ENCODE peak calls at places on chromosomes 1 and 21, in five cellular contexts. One of them, this sample, is unnamed.

GRCh38 chr1:53292690-53293089 is 35.2 kb downstream of the LRP8 start:
- DNase-seq in HEK293T: no peak
- DNase-seq in SJSA1: no peak
- DNase-seq in CD8-positive, alpha-beta memory T cell: no peak
- DNase-seq in AG04449: no peak
- DNase-seq in this sample: no peak

GRCh38 chr1:6275826-6276764 is 15.2 kb upstream of the GPR153 start:
- DNase-seq in HEK293T: no peak
- DNase-seq in SJSA1: no peak
- DNase-seq in CD8-positive, alpha-beta memory T cell: no peak
- DNase-seq in AG04449: peak
- DNase-seq in this sample: peak

GRCh38 chr1:177897601-177898376 is 72.1 kb downstream of the SEC16B start:
- DNase-seq in HEK293T: no peak
- DNase-seq in SJSA1: no peak
- DNase-seq in CD8-positive, alpha-beta memory T cell: no peak
- DNase-seq in AG04449: no peak
- DNase-seq in this sample: no peak

GRCh38 chr1:246785536-246786111 is 61.4 kb downstream of the SCCPDH start:
- DNase-seq in HEK293T: peak
- DNase-seq in SJSA1: no peak
- DNase-seq in CD8-positive, alpha-beta memory T cell: no peak
- DNase-seq in AG04449: no peak
- DNase-seq in this sample: no peak

GRCh38 chr1:116521186-116521585 is 49.6 kb downstream of the CD58 start:
- DNase-seq in HEK293T: no peak
- DNase-seq in SJSA1: peak
- DNase-seq in CD8-positive, alpha-beta memory T cell: no peak
- DNase-seq in AG04449: no peak
- DNase-seq in this sample: no peak

GRCh38 chr1:61790837-61791236 is 48.6 kb downstream of the PATJ start:
- DNase-seq in HEK293T: no peak
- DNase-seq in SJSA1: no peak
- DNase-seq in CD8-positive, alpha-beta memory T cell: no peak
- DNase-seq in AG04449: no peak
- DNase-seq in this sample: no peak

GRCh38 chr1:211825990-211826389 is 4.6 kb downstream of the LPGAT1 start:
- DNase-seq in HEK293T: no peak
- DNase-seq in SJSA1: peak
- DNase-seq in CD8-positive, alpha-beta memory T cell: no peak
- DNase-seq in AG04449: peak
- DNase-seq in this sample: no peak

GRCh38 chr1:67534627-67535065 is 104.4 kb upstream of the SERBP1 start:
- DNase-seq in HEK293T: no peak
- DNase-seq in SJSA1: peak
- DNase-seq in CD8-positive, alpha-beta memory T cell: no peak
- DNase-seq in AG04449: no peak
- DNase-seq in this sample: peak

GRCh38 chr1:84442256-84442655 is 36.8 kb upstream of the RPF1 start:
- DNase-seq in HEK293T: peak
- DNase-seq in SJSA1: peak
- DNase-seq in CD8-positive, alpha-beta memory T cell: peak
- DNase-seq in AG04449: peak
- DNase-seq in this sample: peak

GRCh38 chr1:85275701-85276289 is 637 bp downstream of the BCL10 start:
- DNase-seq in HEK293T: no peak
- DNase-seq in SJSA1: no peak
- DNase-seq in CD8-positive, alpha-beta memory T cell: peak
- DNase-seq in AG04449: no peak
- DNase-seq in this sample: no peak

GRCh38 chr1:32907435-32907834 is 6.2 kb upstream of the TMEM54 start:
- DNase-seq in HEK293T: no peak
- DNase-seq in SJSA1: no peak
- DNase-seq in CD8-positive, alpha-beta memory T cell: no peak
- DNase-seq in AG04449: no peak
- DNase-seq in this sample: no peak

GRCh38 chr1:24052119-24052695 is 59.7 kb downstream of the MYOM3 start:
- DNase-seq in HEK293T: no peak
- DNase-seq in SJSA1: no peak
- DNase-seq in CD8-positive, alpha-beta memory T cell: no peak
- DNase-seq in AG04449: peak
- DNase-seq in this sample: no peak

GRCh38 chr1:190436615-190437014 is 41.0 kb downstream of the BRINP3 start:
- DNase-seq in HEK293T: no peak
- DNase-seq in SJSA1: no peak
- DNase-seq in CD8-positive, alpha-beta memory T cell: no peak
- DNase-seq in AG04449: no peak
- DNase-seq in this sample: no peak

GRCh38 chr21:40850071-40850470 is 3.1 kb upstream of the DSCAM start:
- DNase-seq in HEK293T: no peak
- DNase-seq in SJSA1: no peak
- DNase-seq in CD8-positive, alpha-beta memory T cell: no peak
- DNase-seq in AG04449: no peak
- DNase-seq in this sample: no peak

GRCh38 chr1:18951818-18952391 is 4.6 kb downstream of the IFFO2 start:
- DNase-seq in HEK293T: no peak
- DNase-seq in SJSA1: peak
- DNase-seq in CD8-positive, alpha-beta memory T cell: peak
- DNase-seq in AG04449: no peak
- DNase-seq in this sample: no peak

GRCh38 chr1:41804176-41804575 is 114.5 kb downstream of the HIVEP3 start:
- DNase-seq in HEK293T: no peak
- DNase-seq in SJSA1: no peak
- DNase-seq in CD8-positive, alpha-beta memory T cell: peak
- DNase-seq in AG04449: no peak
- DNase-seq in this sample: no peak

This sample was measured in SJCRH30.